ENCODE peak calls at places on chromosomes 5 and 9, in four cellular contexts. A is sigmoid colon, R is colonic mucosa, B is fibroblast of lung. K is an unnamed sample.

GRCh38 chr5:43772601-43773031 is 169.6 kb downstream of the NNT start:
- DNase-seq in B (peak), A (no peak), R (no peak), K (peak)

GRCh38 chr5:142013734-142014495 is 1.1 kb upstream of the GNPDA1 start:
- DNase-seq in B (peak), A (peak), R (peak), K (peak)

GRCh38 chr9:86756576-86757381 is 190.5 kb downstream of the GAS1 start:
- DNase-seq in R (no peak), A (no peak), B (no peak), K (peak)

GRCh38 chr5:73213566-73213998 is 40.6 kb downstream of the TMEM174 start:
- DNase-seq in A (no peak), R (peak), B (peak), K (peak)

GRCh38 chr9:98182069-98182820 is 10.2 kb downstream of the CORO2A start:
- DNase-seq in R (no peak), B (no peak), A (no peak), K (no peak)

GRCh38 chr9:34190996-34191892 is 12.4 kb downstream of the UBAP1 start:
- DNase-seq in A (no peak), B (peak), R (no peak), K (peak)

GRCh38 chr5:154543380-154543779 is 65.4 kb upstream of the HAND1 start:
- DNase-seq in B (peak), R (no peak), A (no peak), K (peak)

GRCh38 chr9:99485461-99485860 is 263.4 kb downstream of the SEC61B start:
- DNase-seq in A (no peak), B (peak), R (no peak), K (peak)

GRCh38 chr9:90933468-90933867 is 131.8 kb downstream of the SYK start:
- DNase-seq in A (no peak), B (no peak), R (no peak), K (no peak)

GRCh38 chr5:127506616-127507015 is 10.8 kb upstream of the PRRC1 start:
- DNase-seq in B (no peak), A (no peak), R (no peak), K (no peak)

GRCh38 chr5:926416-927171 is 33.9 kb downstream of the TRIP13 start:
- DNase-seq in A (peak), B (peak), R (no peak), K (peak)

GRCh38 chr5:126365446-126366198 is 57.6 kb upstream of the GRAMD2B start:
- DNase-seq in A (no peak), B (no peak), R (no peak), K (no peak)

GRCh38 chr5:180291234-180291940 is 496 bp downstream of the MAPK9 start:
- DNase-seq in B (no peak), A (no peak), R (peak), K (peak)

GRCh38 chr9:99373912-99374311 is 151.8 kb downstream of the SEC61B start:
- DNase-seq in A (no peak), B (no peak), R (no peak), K (no peak)

GRCh38 chr5:140986117-140986521 is 19.8 kb downstream of the PCDHAC2 start:
- DNase-seq in A (no peak), B (no peak), R (no peak), K (no peak)

GRCh38 chr5:136047858-136048257 is 19.1 kb downstream of the TGFBI start:
- DNase-seq in R (no peak), A (peak), B (peak), K (no peak)

GRCh38 chr5:143717400-143717799 is 94.6 kb upstream of the HMHB1 start:
- DNase-seq in B (peak), R (no peak), A (no peak), K (peak)

GRCh38 chr5:33180900-33181299 is 259.9 kb upstream of the TARS1 start:
- DNase-seq in A (no peak), R (no peak), B (peak), K (peak)

GRCh38 chr5:130290219-130290618 is 386.0 kb downstream of the CHSY3 start:
- DNase-seq in B (peak), A (no peak), R (no peak), K (peak)

GRCh38 chr5:165495829-165496380 is 1990.5 kb downstream of the MAT2B start:
- DNase-seq in R (no peak), A (no peak), B (peak), K (peak)

GRCh38 chr5:10198021-10198420 is 51.7 kb downstream of the ATPSCKMT start:
- DNase-seq in B (no peak), A (no peak), R (no peak), K (no peak)

GRCh38 chr9:34086889-34087288 is 38.2 kb upstream of the UBAP2 start:
- DNase-seq in B (no peak), A (no peak), R (no peak), K (no peak)

GRCh38 chr9:137744632-137745183 is 125.9 kb downstream of the EHMT1 start:
- DNase-seq in R (no peak), A (no peak), B (no peak), K (no peak)

GRCh38 chr9:113326230-113326629 is 13.8 kb downstream of the WDR31 start:
- DNase-seq in B (no peak), R (no peak), A (no peak), K (no peak)

GRCh38 chr5:31809037-31809910 is 170.3 kb downstream of the PDZD2 start:
- DNase-seq in R (peak), A (peak), B (peak), K (peak)

GRCh38 chr9:136045595-136046554 is 49.2 kb downstream of the NACC2 start:
- DNase-seq in R (no peak), A (peak), B (peak), K (peak)

GRCh38 chr5:142506046-142506445 is 179.8 kb downstream of the FGF1 start:
- DNase-seq in A (no peak), B (peak), R (no peak), K (no peak)

GRCh38 chr5:6475626-6476312 is 27.1 kb downstream of the UBE2QL1 start:
- DNase-seq in A (no peak), R (no peak), B (no peak), K (no peak)

GRCh38 chr9:68974431-68974830 is 39.5 kb downstream of the PRKACG start:
- DNase-seq in R (no peak), B (no peak), A (no peak), K (no peak)

GRCh38 chr5:119274024-119274766 is 81.6 kb upstream of the TNFAIP8 start:
- DNase-seq in A (no peak), R (peak), B (peak), K (no peak)

GRCh38 chr5:54774281-54775171 is 210.9 kb downstream of the ESM1 start:
- DNase-seq in R (peak), B (no peak), A (peak), K (no peak)

GRCh38 chr5:93360436-93361100 is 220.5 kb downstream of the NR2F1-AS1 start:
- DNase-seq in B (no peak), A (no peak), R (no peak), K (no peak)

GRCh38 chr9:7536310-7536939 is 263.2 kb downstream of the DMAC1 start:
- DNase-seq in B (peak), A (no peak), R (peak), K (peak)

GRCh38 chr9:88657893-88658292 is 122.9 kb downstream of the NXNL2 start:
- DNase-seq in B (peak), R (no peak), A (no peak), K (peak)

GRCh38 chr5:31823477-31823876 is 184.5 kb downstream of the PDZD2 start:
- DNase-seq in B (no peak), A (no peak), R (no peak), K (peak)

GRCh38 chr9:134434896-134435506 is 108.7 kb downstream of the RXRA start:
- DNase-seq in B (peak), A (peak), R (peak), K (peak)

GRCh38 chr5:30405821-30406220 is 787.7 kb upstream of the CDH6 start:
- DNase-seq in B (peak), A (no peak), R (no peak), K (peak)

GRCh38 chr5:106797996-106798395 is 872.7 kb downstream of the EFNA5 start:
- DNase-seq in A (no peak), R (no peak), B (no peak), K (no peak)

GRCh38 chr9:129312731-129313130 is 134.7 kb upstream of the IER5L start:
- DNase-seq in R (no peak), A (peak), B (no peak), K (no peak)

GRCh38 chr9:77215874-77216273 is 38.5 kb downstream of the VPS13A start:
- DNase-seq in A (no peak), B (peak), R (no peak), K (peak)
- TF ChIP-seq CTCF in A (no peak), B (peak), R (no peak), K (peak)

DNA sequence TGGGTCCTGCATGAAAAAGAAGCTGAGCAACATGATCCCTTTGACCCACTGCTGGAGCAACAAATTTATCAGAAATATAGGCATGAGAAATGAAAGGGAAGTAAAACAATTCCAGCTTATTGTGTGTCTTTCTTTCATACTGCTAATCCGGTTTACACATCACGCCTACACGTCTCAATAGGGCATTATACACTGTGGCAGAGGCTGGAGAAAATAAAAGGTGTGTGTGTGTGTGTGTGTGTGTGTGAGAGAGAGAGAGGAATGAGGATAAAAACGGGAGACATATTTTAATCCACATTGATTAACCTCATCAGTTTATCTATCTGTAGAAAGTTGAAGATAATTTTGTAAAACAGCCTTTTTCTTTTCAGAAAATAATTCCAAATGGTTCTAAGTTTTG is 2.4 kb downstream of the PTCH1 start:
- DNase-seq in B (no peak), R (no peak), A (no peak), K (no peak)
- H3K4me3 ChIP-seq in B (no peak), R (no peak), A (no peak), K (no peak)

DNA sequence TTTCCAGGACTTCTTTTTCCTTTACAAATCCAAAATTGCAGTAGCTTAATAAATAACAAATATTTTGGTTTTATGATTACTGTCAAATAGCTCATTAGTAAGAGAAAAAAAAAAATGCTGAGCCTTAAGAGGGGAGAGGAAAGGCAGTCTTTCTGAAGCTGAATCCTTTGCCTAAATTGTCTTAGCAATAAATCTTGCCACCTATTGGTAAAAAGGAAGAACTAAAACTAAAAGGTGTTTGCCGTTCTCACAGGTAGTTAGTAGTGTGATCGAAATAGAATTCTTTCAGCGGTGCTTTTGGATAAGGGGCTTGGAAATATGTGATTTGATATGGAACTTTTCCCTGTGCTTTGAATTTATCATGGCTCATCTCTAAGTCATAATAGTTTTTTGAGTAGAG is 31.2 kb downstream of the PIK3R1 start:
- DNase-seq in A (no peak), B (no peak), R (no peak), K (no peak)
- TF ChIP-seq CTCF in A (no peak), B (no peak), R (no peak), K (no peak)

GRCh38 chr5:159459132-159459627 is 128.9 kb upstream of the IL12B start:
- DNase-seq in R (no peak), A (no peak), B (no peak), K (no peak)
- H3K4me3 ChIP-seq in R (no peak), A (no peak), B (no peak), K (no peak)

GRCh38 chr9:78132688-78133033 is 101.0 kb upstream of the GNAQ start:
- DNase-seq in A (no peak), R (no peak), B (no peak), K (peak)

GRCh38 chr9:78127271-78128225 is 95.9 kb upstream of the GNAQ start:
- DNase-seq in B (no peak), A (no peak), R (no peak), K (no peak)

GRCh38 chr9:78130853-78131252 is 99.2 kb upstream of the GNAQ start:
- DNase-seq in R (no peak), A (no peak), B (no peak), K (no peak)

GRCh38 chr9:78131969-78132687 is 100.5 kb upstream of the GNAQ start:
- DNase-seq in B (peak), R (no peak), A (no peak), K (peak)

GRCh38 chr9:78130004-78130403 is 98.4 kb upstream of the GNAQ start:
- DNase-seq in R (peak), B (peak), A (no peak), K (peak)
- TF ChIP-seq CTCF in R (no peak), B (peak), A (no peak), K (peak)

GRCh38 chr9:35518981-35519679 is 29.2 kb downstream of the RUSC2 start:
- DNase-seq in R (no peak), B (peak), A (no peak), K (peak)

GRCh38 chr9:35517136-35517535 is 27.2 kb downstream of the RUSC2 start:
- DNase-seq in R (no peak), B (peak), A (no peak), K (no peak)

GRCh38 chr9:35519697-35520403 is 29.9 kb downstream of the RUSC2 start:
- DNase-seq in A (no peak), B (peak), R (no peak), K (no peak)

GRCh38 chr9:35517552-35518211 is 27.8 kb downstream of the RUSC2 start:
- DNase-seq in B (no peak), A (no peak), R (no peak), K (no peak)

GRCh38 chr9:35518212-35518917 is 28.5 kb downstream of the RUSC2 start:
- DNase-seq in R (no peak), B (peak), A (no peak), K (peak)
- H3K4me3 ChIP-seq in R (no peak), B (no peak), A (no peak), K (no peak)

DNA sequence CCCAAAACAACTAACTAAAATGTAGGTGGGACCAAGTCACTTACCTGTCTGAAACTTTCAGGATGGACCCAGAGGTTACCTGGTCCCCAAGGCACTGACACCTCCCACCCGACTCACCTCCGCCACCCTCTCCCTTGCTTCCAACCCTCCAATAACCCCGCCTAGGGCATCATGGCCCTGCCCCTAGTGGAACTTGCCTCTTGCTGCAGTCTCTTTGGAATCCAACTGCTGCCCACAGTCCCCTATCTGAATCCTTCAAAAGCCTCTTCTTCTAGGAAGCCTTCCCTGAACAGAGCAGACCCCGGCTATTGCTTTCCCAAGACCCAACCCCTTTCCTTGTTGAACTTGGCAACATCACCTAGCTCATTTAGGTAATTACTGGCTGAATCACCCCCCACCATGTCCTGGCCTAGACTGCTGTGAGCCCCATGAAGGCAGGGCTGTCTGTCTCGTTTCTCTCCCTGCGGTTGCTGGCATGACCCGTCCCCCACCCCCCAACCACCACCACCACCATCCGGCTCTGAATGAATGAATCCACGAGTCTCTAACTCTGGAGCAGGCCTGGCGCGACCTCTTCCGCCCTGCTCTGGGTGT is 9.4 kb downstream of the CRB2 start:
- DNase-seq in R (no peak), A (no peak), B (no peak), K (no peak)
- TF ChIP-seq CTCF in R (no peak), A (no peak), B (peak), K (peak)

DNA sequence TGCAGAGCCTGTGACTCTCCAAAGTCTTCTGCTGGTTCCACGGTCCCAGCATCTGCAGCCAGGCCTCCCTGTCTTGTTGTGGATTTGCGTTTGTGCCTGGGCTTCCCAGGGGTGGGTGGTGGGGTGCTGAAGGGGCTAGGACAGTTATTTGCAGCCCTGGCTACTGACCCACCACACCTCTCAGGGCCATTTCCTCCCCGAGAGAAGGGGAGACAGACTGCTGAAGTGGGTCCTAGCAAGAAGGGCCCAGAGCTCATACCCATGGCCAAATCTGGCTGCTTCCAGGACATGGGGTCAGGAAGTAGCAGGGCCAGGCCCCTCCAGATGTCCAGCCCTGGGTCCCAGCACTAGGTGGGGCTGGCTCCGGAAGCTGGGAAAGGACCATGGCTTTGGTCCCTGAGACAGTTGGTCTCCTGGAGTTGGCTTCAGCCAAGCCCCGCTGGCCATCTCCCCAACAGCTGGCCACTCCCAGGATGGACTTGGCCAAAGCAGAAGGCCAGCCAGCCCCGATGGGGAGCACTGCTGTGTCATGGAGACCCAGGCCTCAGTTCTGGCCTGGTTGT is 26.3 kb downstream of the GSN start:
- DNase-seq in B (no peak), R (no peak), A (peak), K (no peak)
- H3K4me3 ChIP-seq in B (no peak), R (no peak), A (peak), K (no peak)

GRCh38 chr9:15717290-15717689 is 164.4 kb downstream of the CCDC171 start:
- DNase-seq in B (no peak), A (no peak), R (no peak), K (no peak)

GRCh38 chr9:15718423-15718822 is 165.6 kb downstream of the CCDC171 start:
- DNase-seq in B (no peak), A (no peak), R (no peak), K (no peak)

GRCh38 chr9:15711531-15712295 is 158.9 kb downstream of the CCDC171 start:
- DNase-seq in R (no peak), A (no peak), B (peak), K (peak)

GRCh38 chr9:15714746-15715145 is 161.9 kb downstream of the CCDC171 start:
- DNase-seq in A (no peak), B (no peak), R (no peak), K (no peak)
- TF ChIP-seq CTCF in A (no peak), B (no peak), R (no peak), K (no peak)

GRCh38 chr5:68554566-68555279 is 339.2 kb downstream of the PIK3R1 start:
- DNase-seq in B (peak), R (peak), A (no peak), K (peak)

GRCh38 chr5:68557162-68557936 is 341.8 kb downstream of the PIK3R1 start:
- DNase-seq in R (no peak), B (peak), A (no peak), K (no peak)

GRCh38 chr5:68555891-68556689 is 340.5 kb downstream of the PIK3R1 start:
- DNase-seq in A (no peak), R (no peak), B (peak), K (no peak)
- H3K4me3 ChIP-seq in A (no peak), R (no peak), B (no peak), K (no peak)